ENCODE peak calls at places on chromosomes 2 and 18, in eight cellular contexts. U is adrenal gland, Y is left ventricle myocardium inferior, S is upper lobe of left lung, V is PC-3, G is breast epithelium, T is lung, O is esophagus squamous epithelium. B is an unnamed sample. For H3K36me3, the result is how much of the 10 kb centered on the place peaks cover.

GRCh38 chr2:159073256-159073655 is 104.8 kb downstream of the TANC1 start:
- DNase-seq in U (no peak), Y (no peak), S (no peak), V (peak), G (no peak), T (no peak), O (no peak), B (no peak)

GRCh38 chr2:210226186-210226585 is 939 bp upstream of the ACADL start:
- DNase-seq in U (no peak), Y (no peak), S (no peak), V (no peak), G (no peak), T (no peak), O (no peak), B (no peak)

GRCh38 chr2:216882876-216883275 is 23.0 kb upstream of the TNP1 start:
- DNase-seq in U (no peak), Y (no peak), S (peak), V (no peak), G (no peak), T (no peak), O (no peak), B (no peak)

GRCh38 chr2:172462393-172463381 is 35.3 kb downstream of the ITGA6 start:
- DNase-seq in U (no peak), Y (no peak), S (no peak), V (peak), G (no peak), T (no peak), O (no peak), B (no peak)

GRCh38 chr2:204691911-204692510 is 146.7 kb downstream of the PARD3B start:
- DNase-seq in U (peak), Y (no peak), S (no peak), V (peak), G (peak), T (peak), O (no peak), B (peak)

GRCh38 chr2:2524340-2524941 is 193.4 kb upstream of the MYT1L start:
- DNase-seq in U (no peak), Y (no peak), S (no peak), V (no peak), G (no peak), T (no peak), O (no peak), B (no peak)

GRCh38 chr2:157333304-157334047 is 7.9 kb upstream of the ERMN start:
- DNase-seq in U (no peak), Y (no peak), S (no peak), V (no peak), G (no peak), T (no peak), O (no peak), B (no peak)

GRCh38 chr18:48840491-48840877 is 110.3 kb downstream of the SMAD7 start:
- DNase-seq in U (peak), Y (no peak), S (no peak), V (no peak), G (no peak), T (no peak), O (no peak), B (no peak)

GRCh38 chr18:3230401-3231334 is 10.9 kb upstream of the MYOM1 start:
- DNase-seq in U (peak), Y (no peak), S (no peak), V (peak), G (no peak), T (peak), O (no peak), B (no peak)

GRCh38 chr2:85258194-85258605 is 69.6 kb downstream of the TGOLN2 start:
- DNase-seq in U (no peak), Y (no peak), S (no peak), V (no peak), G (no peak), T (no peak), O (no peak), B (no peak)

GRCh38 chr18:74682998-74683311 is 85.3 kb downstream of the ZNF407 start:
- DNase-seq in U (no peak), Y (no peak), S (no peak), V (peak), G (no peak), T (no peak), O (no peak), B (no peak)

GRCh38 chr2:105143467-105144127 is 97.9 kb upstream of the GPR45 start:
- DNase-seq in U (no peak), Y (no peak), S (no peak), V (no peak), G (peak), T (no peak), O (no peak), B (no peak)

GRCh38 chr18:159037-159652 is 788 bp downstream of the USP14 start:
- DNase-seq in U (no peak), Y (no peak), S (no peak), V (peak), G (no peak), T (no peak), O (no peak), B (no peak)

GRCh38 chr2:182302174-182302573 is 124.7 kb downstream of the PDE1A start:
- DNase-seq in U (no peak), Y (no peak), S (no peak), V (peak), G (no peak), T (no peak), O (no peak), B (no peak)

GRCh38 chr2:181430406-181431199 is 26.6 kb upstream of the ITGA4 start:
- DNase-seq in U (no peak), Y (no peak), S (no peak), V (peak), G (no peak), T (no peak), O (no peak), B (no peak)

GRCh38 chr2:237669628-237670351 is 42.4 kb downstream of the LRRFIP1 start:
- DNase-seq in U (peak), Y (peak), S (no peak), V (no peak), G (no peak), T (peak), O (no peak), B (no peak)

GRCh38 chr2:203869610-203870042 is 2.1 kb downstream of the CTLA4 start:
- DNase-seq in U (no peak), Y (no peak), S (no peak), V (no peak), G (no peak), T (no peak), O (no peak), B (no peak)

GRCh38 chr18:10142496-10143160 is 228.8 kb downstream of the VAPA start:
- DNase-seq in U (no peak), Y (no peak), S (no peak), V (peak), G (no peak), T (no peak), O (no peak), B (peak)

GRCh38 chr2:11710210-11710609 is 36.2 kb upstream of the LPIN1 start:
- DNase-seq in U (peak), Y (no peak), S (no peak), V (peak), G (peak), T (no peak), O (no peak), B (no peak)

GRCh38 chr2:58571181-58571852 is 330.2 kb upstream of the FANCL start:
- DNase-seq in U (peak), Y (no peak), S (no peak), V (peak), G (peak), T (peak), O (no peak), B (no peak)

GRCh38 chr18:72648079-72648478 is 103.9 kb upstream of the CBLN2 start:
- DNase-seq in U (no peak), Y (no peak), S (no peak), V (no peak), G (no peak), T (no peak), O (no peak), B (no peak)
- H3K36me3 ChIP-seq in U (under half), Y (under half), S (under half), V (under half), G (under half), T (under half), O (under half), B (under half)

GRCh38 chr2:166895243-166895642 is 7.0 kb downstream of the XIRP2 start:
- DNase-seq in U (no peak), Y (no peak), S (no peak), V (peak), G (no peak), T (no peak), O (no peak), B (no peak)

GRCh38 chr2:166900700-166901099 is 12.4 kb downstream of the XIRP2 start:
- DNase-seq in U (no peak), Y (no peak), S (no peak), V (peak), G (no peak), T (no peak), O (no peak), B (no peak)

GRCh38 chr2:166897666-166898065 is 9.4 kb downstream of the XIRP2 start:
- DNase-seq in U (no peak), Y (no peak), S (no peak), V (no peak), G (no peak), T (no peak), O (no peak), B (no peak)

GRCh38 chr2:166899676-166900075 is 11.4 kb downstream of the XIRP2 start:
- DNase-seq in U (no peak), Y (no peak), S (no peak), V (no peak), G (no peak), T (no peak), O (no peak), B (no peak)
- TF ChIP-seq CTCF in U (no peak), Y (no peak), S (no peak), V (no peak), G (no peak), T (no peak), O (no peak), B (no peak)

GRCh38 chr18:22551536-22552151 is 133.9 kb upstream of the CTAGE1 start:
- DNase-seq in U (peak), Y (no peak), S (no peak), V (peak), G (no peak), T (no peak), O (no peak), B (no peak)

GRCh38 chr18:22552254-22552653 is 134.5 kb upstream of the CTAGE1 start:
- DNase-seq in U (no peak), Y (no peak), S (no peak), V (peak), G (no peak), T (no peak), O (no peak), B (no peak)

GRCh38 chr18:22549260-22549937 is 131.7 kb upstream of the CTAGE1 start:
- DNase-seq in U (no peak), Y (no peak), S (no peak), V (no peak), G (no peak), T (no peak), O (no peak), B (no peak)

GRCh38 chr18:22550366-22550765 is 132.7 kb upstream of the CTAGE1 start:
- DNase-seq in U (no peak), Y (no peak), S (no peak), V (no peak), G (no peak), T (no peak), O (no peak), B (no peak)

DNA sequence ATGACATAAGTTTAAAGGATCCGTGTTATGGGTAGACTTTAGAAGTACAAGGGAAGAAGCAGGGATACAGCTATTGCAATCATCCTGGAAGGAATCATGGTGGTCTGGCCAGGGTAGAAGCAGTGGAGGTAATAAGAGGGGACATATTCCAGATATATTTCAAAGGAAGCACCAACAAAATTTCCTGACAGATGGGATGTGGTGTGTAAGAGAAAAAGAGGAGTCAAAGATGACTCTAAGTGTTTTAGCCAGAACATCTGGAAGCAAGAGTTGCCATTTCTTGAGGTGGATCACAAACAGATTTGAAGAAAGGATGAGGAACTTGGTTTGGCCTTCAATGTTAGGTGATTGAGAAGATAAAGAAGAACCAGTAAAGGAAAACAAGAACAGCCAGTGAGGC is 133.1 kb upstream of the CTAGE1 start:
- DNase-seq in U (no peak), Y (no peak), S (no peak), V (no peak), G (no peak), T (no peak), O (no peak), B (no peak)
- H3K27ac ChIP-seq in U (peak), Y (no peak), S (no peak), V (peak), G (peak), T (no peak), O (no peak), B (no peak)

DNA sequence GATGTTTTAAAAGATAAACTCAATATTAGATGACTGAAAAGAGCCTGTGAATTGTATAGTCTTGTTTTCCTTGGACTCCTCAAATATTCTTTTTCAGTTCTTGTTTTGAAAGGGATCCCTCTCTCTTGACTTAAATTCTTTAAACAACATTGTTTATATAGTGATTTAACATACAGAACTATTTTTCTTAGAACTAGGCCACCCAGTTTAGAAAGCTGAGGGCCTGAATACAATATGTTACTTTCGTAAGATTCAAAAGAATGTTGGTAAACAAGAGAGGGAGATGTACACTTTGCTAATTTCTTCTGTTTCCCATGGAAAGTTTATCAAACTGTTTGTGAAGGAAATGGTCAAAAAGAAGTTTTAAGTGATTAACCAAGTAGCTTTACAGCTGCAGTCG is 5.5 kb upstream of the TSPYL6 start:
- DNase-seq in U (no peak), Y (no peak), S (no peak), V (no peak), G (no peak), T (no peak), O (no peak), B (no peak)
- H3K36me3 ChIP-seq in U (under half), Y (under half), S (under half), V (under half), G (under half), T (under half), O (under half), B (under half)

DNA sequence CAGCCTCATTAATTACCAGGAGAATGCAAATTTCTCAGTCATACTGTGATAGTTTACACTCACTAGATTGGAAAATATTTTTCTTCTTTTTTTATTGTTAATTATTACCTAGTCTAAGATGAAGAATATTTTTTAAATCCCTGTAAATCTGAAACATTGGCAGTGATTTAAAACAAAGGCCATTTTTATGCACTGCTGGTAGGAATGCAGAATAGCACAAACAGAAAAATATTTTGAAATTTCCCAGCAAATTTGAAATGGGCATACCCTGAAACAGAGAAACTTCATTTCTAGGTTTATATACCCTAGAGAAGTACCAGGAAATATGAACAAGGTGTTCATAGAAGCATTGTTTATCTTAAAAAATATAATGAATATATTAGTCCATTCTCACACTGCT is 31.0 kb downstream of the DYNAP start:
- DNase-seq in U (no peak), Y (no peak), S (no peak), V (no peak), G (no peak), T (no peak), O (no peak), B (no peak)
- TF ChIP-seq CTCF in U (no peak), Y (no peak), S (no peak), V (peak), G (no peak), T (no peak), O (no peak), B (no peak)

DNA sequence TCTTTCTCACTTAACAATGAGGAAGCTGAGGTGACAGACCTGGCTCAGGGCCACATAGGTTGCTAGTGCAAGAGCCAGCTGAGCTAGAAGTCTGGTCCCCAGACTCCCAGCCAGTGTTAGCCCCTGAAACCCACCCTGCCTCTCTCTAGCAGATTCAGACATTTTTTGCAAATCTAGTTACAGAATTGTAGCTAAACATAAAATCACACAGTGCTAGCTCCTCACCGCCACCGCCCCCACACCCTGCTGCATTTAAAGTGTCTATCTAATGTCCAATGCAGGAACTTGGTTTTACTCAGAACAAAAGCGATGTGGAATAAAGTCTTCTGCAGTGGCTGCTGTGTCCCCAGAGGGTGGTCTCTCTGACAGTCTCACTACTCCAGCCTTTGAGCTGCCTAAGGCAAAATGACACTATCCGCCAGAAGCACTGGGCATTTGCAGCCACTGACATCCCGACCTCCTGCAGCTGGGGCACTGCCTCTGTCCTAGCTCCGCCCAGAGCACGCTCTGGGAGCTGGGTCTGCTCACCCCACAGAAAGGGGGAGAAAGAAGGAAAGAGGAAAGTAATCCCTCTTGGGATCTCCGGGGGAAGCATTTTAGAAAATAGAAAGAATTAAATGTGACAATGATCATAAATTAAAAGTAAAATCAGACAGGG is 50.7 kb upstream of the ST8SIA3 start:
- DNase-seq in U (no peak), Y (no peak), S (peak), V (no peak), G (no peak), T (no peak), O (no peak), B (no peak)
- H3K27ac ChIP-seq in U (no peak), Y (no peak), S (no peak), V (no peak), G (no peak), T (no peak), O (no peak), B (no peak)

GRCh38 chr2:128159437-128159836 is 68.4 kb downstream of the UGGT1 start:
- DNase-seq in U (peak), Y (no peak), S (no peak), V (no peak), G (no peak), T (no peak), O (no peak), B (no peak)
- H3K36me3 ChIP-seq in U (under half), Y (half or more), S (half or more), V (half or more), G (under half), T (under half), O (half or more), B (under half)

GRCh38 chr2:149101818-149102217 is 63.3 kb downstream of the LYPD6B start:
- DNase-seq in U (no peak), Y (no peak), S (no peak), V (peak), G (no peak), T (no peak), O (no peak), B (no peak)

GRCh38 chr2:149098722-149099121 is 60.2 kb downstream of the LYPD6B start:
- DNase-seq in U (no peak), Y (no peak), S (no peak), V (peak), G (no peak), T (no peak), O (no peak), B (no peak)

GRCh38 chr2:149094217-149095015 is 55.9 kb downstream of the LYPD6B start:
- DNase-seq in U (no peak), Y (no peak), S (no peak), V (no peak), G (no peak), T (no peak), O (no peak), B (no peak)

GRCh38 chr2:149100739-149101699 is 62.5 kb downstream of the LYPD6B start:
- DNase-seq in U (no peak), Y (no peak), S (no peak), V (no peak), G (no peak), T (no peak), O (no peak), B (peak)

GRCh38 chr2:149099298-149099697 is 60.8 kb downstream of the LYPD6B start:
- DNase-seq in U (no peak), Y (no peak), S (no peak), V (no peak), G (no peak), T (no peak), O (no peak), B (no peak)
- TF ChIP-seq CTCF in U (no peak), Y (no peak), S (no peak), V (no peak), G (no peak), T (no peak), O (no peak), B (no peak)

GRCh38 chr2:28693223-28693622 is 58.4 kb upstream of the PPP1CB start:
- DNase-seq in U (no peak), Y (no peak), S (no peak), V (no peak), G (no peak), T (no peak), O (no peak), B (no peak)
- H3K27ac ChIP-seq in U (no peak), Y (no peak), S (no peak), V (no peak), G (peak), T (no peak), O (no peak), B (no peak)